ENCODE peak calls at places on chromosome 22, in four cellular contexts. One of them, this sample, is unnamed. For H3K4me1, the result is how much of the 10 kb centered on the place peaks cover.

GRCh38 chr22:49329636-49330035 is 498.0 kb downstream of the BRD1 start:
- DNase-seq in breast epithelium: peak
- DNase-seq in HepG2: no peak
- DNase-seq in esophagus muscularis mucosa: peak
- DNase-seq in this sample: no peak

GRCh38 chr22:48855013-48855412 is 972.7 kb downstream of the BRD1 start:
- DNase-seq in breast epithelium: no peak
- DNase-seq in esophagus muscularis mucosa: no peak
- DNase-seq in HepG2: no peak
- DNase-seq in this sample: no peak

GRCh38 chr22:18731075-18731666 is 119.5 kb upstream of the RIMBP3 start:
- DNase-seq in esophagus muscularis mucosa: no peak
- DNase-seq in HepG2: no peak
- DNase-seq in breast epithelium: no peak
- DNase-seq in this sample: no peak

GRCh38 chr22:17087176-17088131 is 2.7 kb downstream of the IL17RA start:
- DNase-seq in HepG2: no peak
- DNase-seq in esophagus muscularis mucosa: no peak
- DNase-seq in breast epithelium: no peak
- DNase-seq in this sample: no peak

GRCh38 chr22:20552913-20553401 is 45.5 kb downstream of the MED15 start:
- DNase-seq in HepG2: peak
- DNase-seq in esophagus muscularis mucosa: no peak
- DNase-seq in breast epithelium: no peak
- DNase-seq in this sample: no peak

GRCh38 chr22:50531546-50532352 is 1.9 kb upstream of the TYMP start:
- DNase-seq in breast epithelium: peak
- DNase-seq in esophagus muscularis mucosa: no peak
- DNase-seq in HepG2: no peak
- DNase-seq in this sample: no peak

GRCh38 chr22:27875951-27876350 is 43.1 kb downstream of the PITPNB start:
- DNase-seq in breast epithelium: no peak
- DNase-seq in HepG2: no peak
- DNase-seq in esophagus muscularis mucosa: no peak
- DNase-seq in this sample: no peak

GRCh38 chr22:20887375-20887774 is 28.6 kb downstream of the SNAP29 start:
- DNase-seq in HepG2: no peak
- DNase-seq in breast epithelium: no peak
- DNase-seq in esophagus muscularis mucosa: no peak
- DNase-seq in this sample: no peak

GRCh38 chr22:25334091-25334490 is 114.7 kb downstream of the CRYBB2 start:
- DNase-seq in breast epithelium: no peak
- DNase-seq in esophagus muscularis mucosa: no peak
- DNase-seq in HepG2: peak
- DNase-seq in this sample: no peak

GRCh38 chr22:44737414-44738346 is 14.7 kb upstream of the ARHGAP8 start:
- DNase-seq in HepG2: no peak
- DNase-seq in breast epithelium: no peak
- DNase-seq in esophagus muscularis mucosa: no peak
- DNase-seq in this sample: no peak

GRCh38 chr22:32888976-32889375 is 87.5 kb downstream of the TIMP3 start:
- DNase-seq in esophagus muscularis mucosa: no peak
- DNase-seq in HepG2: no peak
- DNase-seq in breast epithelium: no peak
- DNase-seq in this sample: no peak

GRCh38 chr22:17712441-17712840 is 61.8 kb downstream of the BID start:
- DNase-seq in HepG2: no peak
- DNase-seq in breast epithelium: no peak
- DNase-seq in esophagus muscularis mucosa: peak
- DNase-seq in this sample: no peak

GRCh38 chr22:19873960-19874306 is 19.3 kb upstream of the GNB1L start:
- DNase-seq in breast epithelium: peak
- DNase-seq in HepG2: no peak
- DNase-seq in esophagus muscularis mucosa: no peak
- DNase-seq in this sample: no peak

GRCh38 chr22:19719055-19719482 is 4.3 kb upstream of the GP1BB start:
- DNase-seq in HepG2: no peak
- DNase-seq in breast epithelium: no peak
- DNase-seq in esophagus muscularis mucosa: no peak
- DNase-seq in this sample: no peak

GRCh38 chr22:17540481-17540880 is 22.8 kb upstream of the SLC25A18 start:
- DNase-seq in breast epithelium: no peak
- DNase-seq in HepG2: no peak
- DNase-seq in esophagus muscularis mucosa: no peak
- DNase-seq in this sample: no peak

GRCh38 chr22:49100764-49101163 is 726.9 kb downstream of the BRD1 start:
- DNase-seq in esophagus muscularis mucosa: no peak
- DNase-seq in breast epithelium: no peak
- DNase-seq in HepG2: no peak
- DNase-seq in this sample: no peak

GRCh38 chr22:20254975-20255946 is 12.9 kb downstream of the RTN4R start:
- DNase-seq in breast epithelium: peak
- DNase-seq in esophagus muscularis mucosa: no peak
- DNase-seq in HepG2: no peak
- DNase-seq in this sample: no peak

GRCh38 chr22:30087611-30088010 is 7.3 kb downstream of the HORMAD2 start:
- DNase-seq in breast epithelium: no peak
- DNase-seq in HepG2: no peak
- DNase-seq in esophagus muscularis mucosa: no peak
- DNase-seq in this sample: no peak

GRCh38 chr22:11066458-11067285 is 4461.3 kb upstream of the OR11H1 start:
- DNase-seq in breast epithelium: no peak
- DNase-seq in HepG2: no peak
- DNase-seq in esophagus muscularis mucosa: peak
- DNase-seq in this sample: no peak

GRCh38 chr22:44523981-44524759 is 26.1 kb upstream of the RTL6 start:
- DNase-seq in breast epithelium: peak
- DNase-seq in esophagus muscularis mucosa: peak
- DNase-seq in HepG2: no peak
- DNase-seq in this sample: no peak

GRCh38 chr22:49586873-49587272 is 240.8 kb downstream of the BRD1 start:
- DNase-seq in breast epithelium: no peak
- DNase-seq in HepG2: no peak
- DNase-seq in esophagus muscularis mucosa: no peak
- DNase-seq in this sample: no peak

GRCh38 chr22:35627267-35628041 is 10.3 kb upstream of the MB start:
- DNase-seq in HepG2: peak
- DNase-seq in esophagus muscularis mucosa: peak
- DNase-seq in breast epithelium: peak
- DNase-seq in this sample: peak

GRCh38 chr22:37144180-37144554 is 5.5 kb downstream of the IL2RB start:
- DNase-seq in HepG2: no peak
- DNase-seq in breast epithelium: no peak
- DNase-seq in esophagus muscularis mucosa: no peak
- DNase-seq in this sample: no peak

GRCh38 chr22:19791243-19791642 is 30.7 kb downstream of the TBX1 start:
- DNase-seq in HepG2: no peak
- DNase-seq in esophagus muscularis mucosa: no peak
- DNase-seq in breast epithelium: no peak
- DNase-seq in this sample: no peak

GRCh38 chr22:50259302-50259701 is 2.2 kb downstream of the MAPK12 start:
- DNase-seq in breast epithelium: no peak
- DNase-seq in HepG2: no peak
- DNase-seq in esophagus muscularis mucosa: no peak
- DNase-seq in this sample: no peak

GRCh38 chr22:17496843-17497242 is 66.5 kb upstream of the SLC25A18 start:
- DNase-seq in esophagus muscularis mucosa: no peak
- DNase-seq in HepG2: no peak
- DNase-seq in breast epithelium: no peak
- DNase-seq in this sample: no peak

GRCh38 chr22:28349114-28349513 is 330.5 kb downstream of the TTC28 start:
- DNase-seq in breast epithelium: no peak
- DNase-seq in HepG2: no peak
- DNase-seq in esophagus muscularis mucosa: no peak
- DNase-seq in this sample: no peak

GRCh38 chr22:50714150-50714549 is 23.9 kb upstream of the ACR start:
- DNase-seq in esophagus muscularis mucosa: no peak
- DNase-seq in breast epithelium: no peak
- DNase-seq in HepG2: no peak
- DNase-seq in this sample: no peak

GRCh38 chr22:22753526-22754267 is 109.3 kb downstream of the GGTLC2 start:
- DNase-seq in breast epithelium: no peak
- DNase-seq in esophagus muscularis mucosa: no peak
- DNase-seq in HepG2: peak
- DNase-seq in this sample: no peak

GRCh38 chr22:17842386-17842785 is 68.1 kb upstream of the BID start:
- DNase-seq in breast epithelium: no peak
- DNase-seq in HepG2: no peak
- DNase-seq in esophagus muscularis mucosa: no peak
- DNase-seq in this sample: no peak

GRCh38 chr22:49666146-49666809 is 161.4 kb downstream of the BRD1 start:
- DNase-seq in breast epithelium: peak
- DNase-seq in esophagus muscularis mucosa: no peak
- DNase-seq in HepG2: no peak
- DNase-seq in this sample: no peak

GRCh38 chr22:30187094-30187493 is 59.5 kb downstream of the LIF start:
- DNase-seq in breast epithelium: no peak
- DNase-seq in HepG2: no peak
- DNase-seq in esophagus muscularis mucosa: no peak
- DNase-seq in this sample: no peak

GRCh38 chr22:28034760-28035401 is 115.8 kb upstream of the PITPNB start:
- DNase-seq in esophagus muscularis mucosa: peak
- DNase-seq in breast epithelium: no peak
- DNase-seq in HepG2: no peak
- DNase-seq in this sample: no peak

GRCh38 chr22:35824256-35824655 is 106.6 kb downstream of the APOL5 start:
- DNase-seq in HepG2: peak
- DNase-seq in breast epithelium: no peak
- DNase-seq in esophagus muscularis mucosa: no peak
- DNase-seq in this sample: no peak

GRCh38 chr22:37173709-37174108 is 14.3 kb downstream of the C1QTNF6 start:
- DNase-seq in breast epithelium: peak
- DNase-seq in esophagus muscularis mucosa: no peak
- DNase-seq in HepG2: no peak
- DNase-seq in this sample: no peak

GRCh38 chr22:32073823-32074380 is 30.8 kb downstream of the SLC5A1 start:
- DNase-seq in breast epithelium: no peak
- DNase-seq in esophagus muscularis mucosa: peak
- DNase-seq in HepG2: no peak
- DNase-seq in this sample: no peak

DNA sequence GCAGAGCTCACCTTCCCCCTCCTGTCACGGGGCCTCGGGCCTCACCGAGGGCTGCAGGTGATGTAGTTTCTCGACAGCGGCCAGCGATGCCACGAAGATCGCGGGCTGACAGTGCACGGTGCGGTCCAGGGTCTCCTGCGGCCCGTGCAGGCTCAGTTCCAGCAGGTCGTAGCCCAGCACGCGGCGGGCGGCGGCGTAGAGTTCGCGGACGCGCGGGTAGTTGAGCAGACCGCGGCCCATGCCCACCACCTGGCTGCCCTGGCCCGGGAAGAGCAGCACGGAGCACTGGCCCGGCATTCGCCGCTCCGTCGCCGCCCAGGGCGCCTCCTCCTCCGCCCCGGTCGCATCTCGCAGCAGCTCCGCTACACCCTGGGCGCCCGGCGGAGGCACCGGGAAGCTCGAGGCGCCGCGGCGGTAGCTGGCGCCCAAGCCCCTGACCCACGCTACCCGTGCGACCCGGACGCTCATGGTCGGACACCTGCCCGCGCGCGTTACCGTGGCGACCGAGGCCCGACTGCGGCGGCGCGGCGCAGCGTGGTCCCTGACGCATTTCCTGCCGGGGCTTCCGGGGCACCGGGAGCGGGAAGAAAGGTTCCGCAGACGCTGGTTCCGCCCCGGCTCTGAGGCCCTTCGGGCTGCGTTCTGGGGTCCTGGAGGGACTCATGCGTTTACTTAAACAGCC is at the start of gene MCAT:
- DNase-seq in esophagus muscularis mucosa: no peak
- DNase-seq in breast epithelium: peak
- DNase-seq in HepG2: peak
- DNase-seq in this sample: peak
- H3K4me1 ChIP-seq in esophagus muscularis mucosa: under half
- H3K4me1 ChIP-seq in breast epithelium: under half
- H3K4me1 ChIP-seq in HepG2: under half
- H3K4me1 ChIP-seq in this sample: under half

DNA sequence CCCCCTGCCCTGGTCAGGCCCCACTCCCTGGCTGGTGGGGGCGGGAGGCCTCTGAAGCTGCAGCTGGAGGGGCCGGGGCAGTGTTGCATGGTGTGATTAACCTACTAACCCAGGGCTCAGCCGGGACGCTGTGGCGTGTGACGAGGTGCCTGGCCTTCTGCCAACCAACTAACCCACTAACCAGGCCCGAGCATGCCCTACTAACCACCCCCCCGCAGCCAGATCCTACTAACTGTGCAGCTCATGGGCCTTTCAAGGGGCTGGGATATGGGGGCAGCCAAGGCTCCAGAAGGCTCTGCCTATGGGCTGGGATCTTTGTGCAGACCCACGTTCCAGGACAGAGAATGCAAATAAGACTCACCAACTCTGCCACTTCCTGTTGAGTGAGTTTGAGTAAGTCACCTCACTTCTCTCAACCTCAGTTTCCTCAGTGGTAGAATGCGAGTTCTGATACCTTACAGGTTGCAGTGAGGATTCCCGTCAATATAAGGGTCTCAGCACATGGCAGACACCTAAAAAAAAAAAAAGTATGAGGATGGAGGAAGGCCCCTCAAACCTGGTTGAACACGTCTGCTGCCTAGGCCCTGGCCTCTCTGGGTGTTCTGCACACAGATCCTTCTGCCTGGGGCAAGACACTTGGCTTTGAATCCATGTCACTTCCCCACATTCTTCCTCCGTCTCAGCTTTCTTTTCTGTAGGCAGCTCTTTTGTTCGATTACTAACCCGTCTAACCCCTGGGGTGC is 14.1 kb downstream of the MIAT start:
- DNase-seq in esophagus muscularis mucosa: no peak
- DNase-seq in breast epithelium: no peak
- DNase-seq in HepG2: no peak
- DNase-seq in this sample: no peak
- H3K4me1 ChIP-seq in esophagus muscularis mucosa: under half
- H3K4me1 ChIP-seq in breast epithelium: under half
- H3K4me1 ChIP-seq in HepG2: under half
- H3K4me1 ChIP-seq in this sample: under half

GRCh38 chr22:46057206-46057605 is 80.2 kb upstream of the WNT7B start:
- DNase-seq in HepG2: no peak
- DNase-seq in breast epithelium: peak
- DNase-seq in esophagus muscularis mucosa: no peak
- DNase-seq in this sample: no peak
- H3K4me1 ChIP-seq in HepG2: under half
- H3K4me1 ChIP-seq in breast epithelium: under half
- H3K4me1 ChIP-seq in esophagus muscularis mucosa: half or more
- H3K4me1 ChIP-seq in this sample: half or more

GRCh38 chr22:38177926-38178604 is 3.6 kb downstream of the PLA2G6 start:
- DNase-seq in esophagus muscularis mucosa: no peak
- DNase-seq in HepG2: peak
- DNase-seq in breast epithelium: peak
- DNase-seq in this sample: no peak

GRCh38 chr22:38177044-38177443 is 4.6 kb downstream of the PLA2G6 start:
- DNase-seq in esophagus muscularis mucosa: no peak
- DNase-seq in breast epithelium: no peak
- DNase-seq in HepG2: no peak
- DNase-seq in this sample: no peak

GRCh38 chr22:38175206-38176118 is 6.2 kb downstream of the PLA2G6 start:
- DNase-seq in breast epithelium: no peak
- DNase-seq in esophagus muscularis mucosa: no peak
- DNase-seq in HepG2: no peak
- DNase-seq in this sample: no peak

GRCh38 chr22:38174626-38175025 is 7.0 kb downstream of the PLA2G6 start:
- DNase-seq in esophagus muscularis mucosa: no peak
- DNase-seq in HepG2: no peak
- DNase-seq in breast epithelium: no peak
- DNase-seq in this sample: no peak

GRCh38 chr22:38176170-38176741 is 5.4 kb downstream of the PLA2G6 start:
- DNase-seq in breast epithelium: peak
- DNase-seq in HepG2: no peak
- DNase-seq in esophagus muscularis mucosa: no peak
- DNase-seq in this sample: no peak
- H3K4me1 ChIP-seq in breast epithelium: under half
- H3K4me1 ChIP-seq in HepG2: half or more
- H3K4me1 ChIP-seq in esophagus muscularis mucosa: half or more
- H3K4me1 ChIP-seq in this sample: under half